ENCODE peak calls at places on chromosome 6, in four cellular contexts. E, W, Z and M are unnamed samples.

GRCh38 chr6:20875369-20875963 is 341.2 kb downstream of the CDKAL1 start:
- DNase-seq in E (no peak), W (no peak), Z (no peak), M (no peak)

GRCh38 chr6:67003844-67004243 is 1296.8 kb upstream of the EYS start:
- DNase-seq in E (no peak), W (no peak), Z (no peak), M (no peak)

GRCh38 chr6:142542704-142543233 is 241.0 kb downstream of the ADGRG6 start:
- DNase-seq in E (no peak), W (no peak), Z (no peak), M (no peak)

GRCh38 chr6:21163110-21163837 is 430.3 kb upstream of the SOX4 start:
- DNase-seq in E (no peak), W (no peak), Z (no peak), M (no peak)

GRCh38 chr6:165599596-165600487 is 63.2 kb downstream of the PDE10A start:
- DNase-seq in E (no peak), W (no peak), Z (no peak), M (no peak)

GRCh38 chr6:13873288-13874190 is 51.2 kb upstream of the RNF182 start:
- DNase-seq in E (no peak), W (peak), Z (peak), M (no peak)

GRCh38 chr6:14968056-14968643 is 277.7 kb upstream of the JARID2 start:
- DNase-seq in E (no peak), W (no peak), Z (no peak), M (no peak)

GRCh38 chr6:149211046-149211571 is 106.4 kb upstream of the TAB2 start:
- DNase-seq in E (no peak), W (no peak), Z (no peak), M (no peak)

GRCh38 chr6:108616544-108616943 is 55.8 kb downstream of the FOXO3 start:
- DNase-seq in E (no peak), W (no peak), Z (no peak), M (no peak)

GRCh38 chr6:89727501-89727900 is 89.0 kb upstream of the LYRM2 start:
- DNase-seq in E (no peak), W (no peak), Z (no peak), M (no peak)

GRCh38 chr6:37502703-37503485 is 3.2 kb upstream of the CCDC167 start:
- DNase-seq in E (no peak), W (no peak), Z (no peak), M (no peak)

GRCh38 chr6:76681781-76682180 is 609.3 kb upstream of the IMPG1 start:
- DNase-seq in E (no peak), W (no peak), Z (no peak), M (no peak)

GRCh38 chr6:11482616-11483015 is 54.9 kb upstream of the TMEM170B start:
- DNase-seq in E (no peak), W (no peak), Z (no peak), M (no peak)

GRCh38 chr6:123415844-123416468 is 220.8 kb downstream of the TRDN start:
- DNase-seq in E (no peak), W (peak), Z (peak), M (no peak)
- TF ChIP-seq CTCF in E (peak), W (peak), Z (peak), M (peak)

DNA sequence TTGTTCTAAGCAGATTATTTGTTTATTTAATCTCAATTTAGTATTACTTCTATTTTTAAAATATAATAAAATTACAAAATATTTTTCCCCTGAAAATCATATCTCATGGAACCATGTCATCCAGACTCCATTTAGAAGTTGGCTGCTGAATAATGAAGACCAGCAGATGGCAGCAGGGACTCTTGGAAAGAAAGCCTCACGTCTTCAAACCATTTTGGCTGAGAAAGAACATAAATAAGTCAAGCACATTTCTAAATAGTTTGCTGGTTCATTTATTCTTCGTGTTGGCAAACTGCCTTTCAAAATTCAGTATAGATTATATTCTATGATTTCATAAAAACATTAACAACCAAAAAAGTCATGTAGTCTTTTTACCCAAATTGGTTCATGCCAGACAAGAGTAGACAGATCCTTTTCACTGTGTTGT is 71.7 kb downstream of the RCAN2 start:
- DNase-seq in E (no peak), W (peak), Z (peak), M (no peak)
- TF ChIP-seq CTCF in E (peak), W (no peak), Z (peak), M (peak)

GRCh38 chr6:120826253-120826652 is 508.0 kb downstream of the TBC1D32 start:
- DNase-seq in E (no peak), W (peak), Z (peak), M (no peak)
- TF ChIP-seq CTCF in E (no peak), W (peak), Z (peak), M (peak)

GRCh38 chr6:40998661-40999060 is 40.4 kb downstream of the UNC5CL start:
- DNase-seq in E (no peak), W (no peak), Z (no peak), M (no peak)

GRCh38 chr6:40997256-40997957 is 41.6 kb downstream of the UNC5CL start:
- DNase-seq in E (no peak), W (peak), Z (peak), M (no peak)

GRCh38 chr6:41000248-41000647 is 38.8 kb downstream of the UNC5CL start:
- DNase-seq in E (no peak), W (no peak), Z (no peak), M (no peak)

GRCh38 chr6:41002168-41002567 is 36.9 kb downstream of the UNC5CL start:
- DNase-seq in E (peak), W (no peak), Z (no peak), M (no peak)

GRCh38 chr6:40999498-41000070 is 39.4 kb downstream of the UNC5CL start:
- DNase-seq in E (no peak), W (peak), Z (no peak), M (no peak)
- TF ChIP-seq CTCF in E (no peak), W (no peak), Z (peak), M (peak)